ENCODE peak calls at places on chromosome X, in eight cellular contexts. One of them, this sample, is unnamed.

GRCh38 chrX:15475021-15475420 is 18.1 kb downstream of the PIR start:
- DNase-seq in endothelial cell: no peak
- DNase-seq in NCI-H1105: no peak
- DNase-seq in HAP-1: no peak
- DNase-seq in stimulated activated naive B cell treated with anti-CD40 and anti-IgM and Interleukin-4, amounts not matched to agents 10 μg/mL and 1 μg/mL and 100 μg/mL, for 72 hours: no peak
- DNase-seq in D341Med: no peak
- DNase-seq in H54: no peak
- DNase-seq in tibial artery: no peak
- DNase-seq in this sample: no peak

GRCh38 chrX:24231169-24231568 is 81.6 kb downstream of the ZFX start:
- DNase-seq in endothelial cell: no peak
- DNase-seq in NCI-H1105: no peak
- DNase-seq in HAP-1: no peak
- DNase-seq in stimulated activated naive B cell treated with anti-CD40 and anti-IgM and Interleukin-4, amounts not matched to agents 10 μg/mL and 1 μg/mL and 100 μg/mL, for 72 hours: no peak
- DNase-seq in D341Med: no peak
- DNase-seq in H54: peak
- DNase-seq in tibial artery: no peak
- DNase-seq in this sample: peak

GRCh38 chrX:43605351-43605750 is 50.7 kb upstream of the MAOA start:
- DNase-seq in endothelial cell: no peak
- DNase-seq in NCI-H1105: no peak
- DNase-seq in HAP-1: no peak
- DNase-seq in stimulated activated naive B cell treated with anti-CD40 and anti-IgM and Interleukin-4, amounts not matched to agents 10 μg/mL and 1 μg/mL and 100 μg/mL, for 72 hours: no peak
- DNase-seq in D341Med: no peak
- DNase-seq in H54: no peak
- DNase-seq in tibial artery: no peak
- DNase-seq in this sample: no peak

GRCh38 chrX:67094061-67094460 is 449.8 kb upstream of the AR start:
- DNase-seq in endothelial cell: no peak
- DNase-seq in NCI-H1105: no peak
- DNase-seq in HAP-1: no peak
- DNase-seq in stimulated activated naive B cell treated with anti-CD40 and anti-IgM and Interleukin-4, amounts not matched to agents 10 μg/mL and 1 μg/mL and 100 μg/mL, for 72 hours: no peak
- DNase-seq in D341Med: no peak
- DNase-seq in H54: no peak
- DNase-seq in tibial artery: no peak
- DNase-seq in this sample: no peak

GRCh38 chrX:19964017-19964710 is 26.7 kb downstream of the BCLAF3 start:
- DNase-seq in endothelial cell: no peak
- DNase-seq in NCI-H1105: no peak
- DNase-seq in HAP-1: no peak
- DNase-seq in stimulated activated naive B cell treated with anti-CD40 and anti-IgM and Interleukin-4, amounts not matched to agents 10 μg/mL and 1 μg/mL and 100 μg/mL, for 72 hours: no peak
- DNase-seq in D341Med: no peak
- DNase-seq in H54: no peak
- DNase-seq in tibial artery: no peak
- DNase-seq in this sample: no peak

GRCh38 chrX:54043696-54044125 is 562 bp downstream of the PHF8 start:
- DNase-seq in endothelial cell: peak
- DNase-seq in NCI-H1105: no peak
- DNase-seq in HAP-1: no peak
- DNase-seq in stimulated activated naive B cell treated with anti-CD40 and anti-IgM and Interleukin-4, amounts not matched to agents 10 μg/mL and 1 μg/mL and 100 μg/mL, for 72 hours: peak
- DNase-seq in D341Med: peak
- DNase-seq in H54: no peak
- DNase-seq in tibial artery: peak
- DNase-seq in this sample: no peak

GRCh38 chrX:39327255-39327654 is 526.0 kb downstream of the MID1IP1 start:
- DNase-seq in endothelial cell: no peak
- DNase-seq in NCI-H1105: no peak
- DNase-seq in HAP-1: no peak
- DNase-seq in stimulated activated naive B cell treated with anti-CD40 and anti-IgM and Interleukin-4, amounts not matched to agents 10 μg/mL and 1 μg/mL and 100 μg/mL, for 72 hours: no peak
- DNase-seq in D341Med: no peak
- DNase-seq in H54: no peak
- DNase-seq in tibial artery: no peak
- DNase-seq in this sample: peak

GRCh38 chrX:16185725-16186136 is 18.4 kb downstream of the MAGEB17 start:
- DNase-seq in endothelial cell: no peak
- DNase-seq in NCI-H1105: no peak
- DNase-seq in HAP-1: no peak
- DNase-seq in stimulated activated naive B cell treated with anti-CD40 and anti-IgM and Interleukin-4, amounts not matched to agents 10 μg/mL and 1 μg/mL and 100 μg/mL, for 72 hours: no peak
- DNase-seq in D341Med: no peak
- DNase-seq in H54: peak
- DNase-seq in tibial artery: no peak
- DNase-seq in this sample: peak

GRCh38 chrX:48540015-48540350 is 469 bp downstream of the TBC1D25 start:
- DNase-seq in endothelial cell: peak
- DNase-seq in NCI-H1105: peak
- DNase-seq in HAP-1: peak
- DNase-seq in stimulated activated naive B cell treated with anti-CD40 and anti-IgM and Interleukin-4, amounts not matched to agents 10 μg/mL and 1 μg/mL and 100 μg/mL, for 72 hours: no peak
- DNase-seq in D341Med: peak
- DNase-seq in H54: no peak
- DNase-seq in tibial artery: no peak
- DNase-seq in this sample: peak

GRCh38 chrX:84188320-84188834 is 378 bp upstream of the RPS6KA6 start:
- DNase-seq in endothelial cell: peak
- DNase-seq in NCI-H1105: peak
- DNase-seq in HAP-1: no peak
- DNase-seq in stimulated activated naive B cell treated with anti-CD40 and anti-IgM and Interleukin-4, amounts not matched to agents 10 μg/mL and 1 μg/mL and 100 μg/mL, for 72 hours: no peak
- DNase-seq in D341Med: peak
- DNase-seq in H54: no peak
- DNase-seq in tibial artery: peak
- DNase-seq in this sample: no peak